ENCODE peak calls at places on chromosome 7, in seven cellular contexts. Y is GM12892; F is GM18507; G is NAMALWA; Q is activated naive CD8-positive, alpha-beta T cell treated with anti-CD3 and anti-CD28 coated beads, Interleukin-2, amount 50 U/mL, for 16 hours; T is NCI-H774; L is NCI-H2029 treated with DMSO at 0.1 percent for 48 hours. X is an unnamed sample.

GRCh38 chr7:13050703-13051102 is 363.3 kb downstream of the ARL4A start:
- DNase-seq in Y (no peak), F (no peak), G (no peak), Q (no peak), T (no peak), L (no peak), X (no peak)

GRCh38 chr7:95642173-95642572 is 45.9 kb upstream of the PDK4 start:
- DNase-seq in Y (no peak), F (no peak), G (no peak), Q (no peak), T (no peak), L (no peak), X (no peak)

GRCh38 chr7:85111761-85112160 is 75.1 kb downstream of the SEMA3D start:
- DNase-seq in Y (no peak), F (no peak), G (no peak), Q (no peak), T (no peak), L (no peak), X (no peak)

GRCh38 chr7:76262683-76263402 is 39.6 kb upstream of the HSPB1 start:
- DNase-seq in Y (no peak), F (no peak), G (peak; percentile 78), Q (no peak), T (peak; percentile 41), L (no peak), X (peak; percentile 82)

GRCh38 chr7:16774986-16775385 is 21.4 kb downstream of the TSPAN13 start:
- DNase-seq in Y (no peak), F (no peak), G (no peak), Q (no peak), T (no peak), L (no peak), X (no peak)

GRCh38 chr7:151269511-151269910 is 21.0 kb upstream of the SMARCD3 start:
- DNase-seq in Y (no peak), F (no peak), G (no peak), Q (no peak), T (no peak), L (no peak), X (no peak)

GRCh38 chr7:114086906-114087651 is 168.3 kb upstream of the PPP1R3A start:
- DNase-seq in Y (no peak), F (no peak), G (no peak), Q (no peak), T (peak; percentile 62), L (peak; percentile 18), X (peak; percentile 35)

GRCh38 chr7:132932321-132933075 is 149.4 kb downstream of the CHCHD3 start:
- DNase-seq in Y (no peak), F (no peak), G (no peak), Q (no peak), T (no peak), L (no peak), X (no peak)

GRCh38 chr7:20895563-20895962 is 108.9 kb upstream of the SP8 start:
- DNase-seq in Y (no peak), F (no peak), G (no peak), Q (no peak), T (no peak), L (no peak), X (no peak)

GRCh38 chr7:127251458-127252379 is 1.0 kb downstream of the GRM8 start:
- DNase-seq in Y (peak; percentile 37), F (no peak), G (no peak), Q (no peak), T (no peak), L (no peak), X (peak; percentile 25)

GRCh38 chr7:149077594-149077993 is 12.9 kb downstream of the ZNF786 start:
- DNase-seq in Y (no peak), F (no peak), G (no peak), Q (no peak), T (no peak), L (no peak), X (no peak)

GRCh38 chr7:156334636-156335035 is 305.9 kb upstream of the RNF32 start:
- DNase-seq in Y (no peak), F (no peak), G (no peak), Q (no peak), T (no peak), L (no peak), X (no peak)

X was measured in ACHN.